ENCODE peak calls at places on chromosomes 6 and 20, in four cellular contexts. One of them, this sample, is unnamed.

GRCh38 chr20:23260181-23260840 is 90.3 kb upstream of the NXT1 start:
- DNase-seq in GM12878: no peak
- DNase-seq in HepG2: no peak
- DNase-seq in HCT116: no peak
- DNase-seq in this sample: no peak

GRCh38 chr6:113697642-113698410 is 159.3 kb upstream of the MARCKS start:
- DNase-seq in GM12878: no peak
- DNase-seq in HepG2: no peak
- DNase-seq in HCT116: no peak
- DNase-seq in this sample: no peak

GRCh38 chr6:134878136-134878535 is 71.8 kb downstream of the ALDH8A1 start:
- DNase-seq in GM12878: no peak
- DNase-seq in HepG2: no peak
- DNase-seq in HCT116: no peak
- DNase-seq in this sample: no peak

GRCh38 chr6:116528800-116529199 is 16.7 kb downstream of the TRAPPC3L start:
- DNase-seq in GM12878: no peak
- DNase-seq in HepG2: peak
- DNase-seq in HCT116: no peak
- DNase-seq in this sample: no peak

GRCh38 chr6:153024401-153025017 is 22.0 kb upstream of the MTRF1L start:
- DNase-seq in GM12878: peak
- DNase-seq in HepG2: peak
- DNase-seq in HCT116: peak
- DNase-seq in this sample: peak

GRCh38 chr6:31079656-31080261 is 32.6 kb downstream of the C6orf15 start:
- DNase-seq in GM12878: no peak
- DNase-seq in HepG2: peak
- DNase-seq in HCT116: peak
- DNase-seq in this sample: peak

GRCh38 chr6:110560239-110561015 is 84.0 kb upstream of the SLC22A16 start:
- DNase-seq in GM12878: no peak
- DNase-seq in HepG2: no peak
- DNase-seq in HCT116: no peak
- DNase-seq in this sample: no peak

GRCh38 chr20:46677608-46678007 is 11.6 kb downstream of the TP53RK start:
- DNase-seq in GM12878: no peak
- DNase-seq in HepG2: no peak
- DNase-seq in HCT116: no peak
- DNase-seq in this sample: no peak

GRCh38 chr6:11485261-11485660 is 52.3 kb upstream of the TMEM170B start:
- DNase-seq in GM12878: no peak
- DNase-seq in HepG2: no peak
- DNase-seq in HCT116: no peak
- DNase-seq in this sample: no peak

GRCh38 chr6:107676002-107676401 is 148.1 kb downstream of the SCML4 start:
- DNase-seq in GM12878: no peak
- DNase-seq in HepG2: no peak
- DNase-seq in HCT116: no peak
- DNase-seq in this sample: no peak

GRCh38 chr6:142254513-142254912 is 47.3 kb upstream of the ADGRG6 start:
- DNase-seq in GM12878: no peak
- DNase-seq in HepG2: no peak
- DNase-seq in HCT116: no peak
- DNase-seq in this sample: no peak

GRCh38 chr6:125294925-125295324 is 6.8 kb downstream of the HDDC2 start:
- DNase-seq in GM12878: no peak
- DNase-seq in HepG2: no peak
- DNase-seq in HCT116: no peak
- DNase-seq in this sample: no peak

GRCh38 chr20:13649548-13649947 is 10.8 kb upstream of the TASP1 start:
- DNase-seq in GM12878: no peak
- DNase-seq in HepG2: no peak
- DNase-seq in HCT116: no peak
- DNase-seq in this sample: no peak

GRCh38 chr6:100549406-100550167 is 84.9 kb upstream of the SIM1 start:
- DNase-seq in GM12878: no peak
- DNase-seq in HepG2: no peak
- DNase-seq in HCT116: no peak
- DNase-seq in this sample: no peak

GRCh38 chr6:105136433-105137350 is 43.1 kb downstream of the POPDC3 start:
- DNase-seq in GM12878: no peak
- DNase-seq in HepG2: no peak
- DNase-seq in HCT116: no peak
- DNase-seq in this sample: peak

GRCh38 chr6:168368971-168369370 is 49.4 kb upstream of the DACT2 start:
- DNase-seq in GM12878: no peak
- DNase-seq in HepG2: no peak
- DNase-seq in HCT116: no peak
- DNase-seq in this sample: no peak

GRCh38 chr6:32462609-32463008 is 22.9 kb downstream of the HLA-DRA start:
- DNase-seq in GM12878: peak
- DNase-seq in HepG2: no peak
- DNase-seq in HCT116: no peak
- DNase-seq in this sample: no peak

GRCh38 chr20:50491168-50491567 is 19.0 kb upstream of the PTPN1 start:
- DNase-seq in GM12878: no peak
- DNase-seq in HepG2: no peak
- DNase-seq in HCT116: no peak
- DNase-seq in this sample: no peak
- TF ChIP-seq REST in GM12878: no peak
- TF ChIP-seq REST in HepG2: no peak
- TF ChIP-seq REST in HCT116: no peak
- TF ChIP-seq REST in this sample: no peak

DNA sequence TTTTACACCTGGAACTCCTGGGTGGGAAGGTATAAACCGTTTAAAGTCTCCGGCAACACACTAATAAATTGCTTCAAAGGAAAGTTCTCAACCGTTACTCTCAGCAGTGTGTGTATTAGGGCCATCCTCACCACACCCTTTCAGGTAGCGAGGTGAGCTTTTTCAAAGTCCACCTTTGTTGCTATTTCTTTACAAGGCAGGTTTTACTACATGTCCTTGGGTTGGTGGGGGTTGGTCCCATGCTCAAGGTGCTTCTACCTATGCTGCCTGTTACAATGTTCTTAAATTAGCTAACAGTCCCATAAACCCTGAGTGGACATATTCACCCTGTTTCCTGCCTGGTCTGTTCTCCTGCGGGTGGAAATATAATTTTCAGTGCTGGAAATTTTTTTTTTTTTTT is 13.2 kb upstream of the OSER1 start:
- DNase-seq in GM12878: no peak
- DNase-seq in HepG2: no peak
- DNase-seq in HCT116: no peak
- DNase-seq in this sample: no peak
- TF ChIP-seq SRF in GM12878: no peak
- TF ChIP-seq SRF in HepG2: no peak
- TF ChIP-seq SRF in HCT116: no peak
- TF ChIP-seq SRF in this sample: no peak

GRCh38 chr20:53124803-53125202 is 152.6 kb downstream of the TSHZ2 start:
- DNase-seq in GM12878: no peak
- DNase-seq in HepG2: no peak
- DNase-seq in HCT116: no peak
- DNase-seq in this sample: no peak

GRCh38 chr20:53127027-53127426 is 154.9 kb downstream of the TSHZ2 start:
- DNase-seq in GM12878: no peak
- DNase-seq in HepG2: no peak
- DNase-seq in HCT116: no peak
- DNase-seq in this sample: no peak

GRCh38 chr20:53128024-53128423 is 155.9 kb downstream of the TSHZ2 start:
- DNase-seq in GM12878: no peak
- DNase-seq in HepG2: no peak
- DNase-seq in HCT116: no peak
- DNase-seq in this sample: no peak

GRCh38 chr20:53124075-53124532 is 151.9 kb downstream of the TSHZ2 start:
- DNase-seq in GM12878: no peak
- DNase-seq in HepG2: no peak
- DNase-seq in HCT116: no peak
- DNase-seq in this sample: no peak

GRCh38 chr20:53126185-53126584 is 154.0 kb downstream of the TSHZ2 start:
- DNase-seq in GM12878: no peak
- DNase-seq in HepG2: no peak
- DNase-seq in HCT116: no peak
- DNase-seq in this sample: no peak
- TF ChIP-seq REST in GM12878: no peak
- TF ChIP-seq REST in HepG2: no peak
- TF ChIP-seq REST in HCT116: no peak
- TF ChIP-seq REST in this sample: no peak

GRCh38 chr20:38843346-38843745 is 37.8 kb downstream of the PPP1R16B start:
- DNase-seq in GM12878: no peak
- DNase-seq in HepG2: no peak
- DNase-seq in HCT116: no peak
- DNase-seq in this sample: no peak
- TF ChIP-seq SRF in GM12878: no peak
- TF ChIP-seq SRF in HepG2: no peak
- TF ChIP-seq SRF in HCT116: no peak
- TF ChIP-seq SRF in this sample: no peak

DNA sequence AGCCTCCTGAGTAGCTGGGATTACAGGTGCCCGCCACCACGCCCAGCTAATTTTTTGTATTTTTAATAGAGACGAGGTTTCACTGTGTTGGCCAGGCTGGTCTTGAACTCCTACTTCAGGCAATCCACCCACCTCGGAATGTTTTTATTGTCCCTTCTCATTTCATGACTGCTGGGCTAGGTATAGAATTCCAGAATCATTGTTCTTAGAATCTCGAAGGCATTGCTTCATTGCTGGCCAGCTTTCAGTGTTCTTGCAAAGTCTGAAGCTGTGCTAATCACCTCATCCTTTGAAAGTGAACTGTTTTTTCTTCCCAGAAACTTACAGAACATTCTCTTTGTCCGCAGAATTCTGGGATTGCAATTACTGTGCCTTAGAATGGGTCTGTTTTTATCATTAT is 49.0 kb downstream of the PTPN1 start:
- DNase-seq in GM12878: no peak
- DNase-seq in HepG2: no peak
- DNase-seq in HCT116: no peak
- DNase-seq in this sample: no peak
- TF ChIP-seq REST in GM12878: no peak
- TF ChIP-seq REST in HepG2: no peak
- TF ChIP-seq REST in HCT116: no peak
- TF ChIP-seq REST in this sample: no peak

This sample was measured in K562.